ENCODE peak calls at places on chromosomes 7 and 10, in four cellular contexts. One of them, this sample, is unnamed.

GRCh38 chr10:127951861-127952574 is 45.1 kb downstream of the PTPRE start:
- DNase-seq in psoas muscle: no peak
- DNase-seq in upper lobe of right lung: no peak
- DNase-seq in OCI-LY7: no peak
- DNase-seq in this sample: no peak

GRCh38 chr10:72096115-72097000 is 8.0 kb upstream of the SPOCK2 start:
- DNase-seq in psoas muscle: no peak
- DNase-seq in upper lobe of right lung: no peak
- DNase-seq in OCI-LY7: no peak
- DNase-seq in this sample: no peak

GRCh38 chr10:103605359-103606156 is 112.1 kb downstream of the NEURL1 start:
- DNase-seq in psoas muscle: peak; percentile 68
- DNase-seq in upper lobe of right lung: no peak
- DNase-seq in OCI-LY7: peak; percentile 29
- DNase-seq in this sample: peak; percentile 11

GRCh38 chr7:30789334-30789711 is 18.1 kb downstream of the MINDY4 start:
- DNase-seq in psoas muscle: no peak
- DNase-seq in upper lobe of right lung: no peak
- DNase-seq in OCI-LY7: no peak
- DNase-seq in this sample: no peak

GRCh38 chr7:101784275-101785127 is 32.9 kb upstream of the CUX1 start:
- DNase-seq in psoas muscle: no peak
- DNase-seq in upper lobe of right lung: no peak
- DNase-seq in OCI-LY7: no peak
- DNase-seq in this sample: no peak

GRCh38 chr7:46909601-46910051 is 672.3 kb downstream of the TNS3 start:
- DNase-seq in psoas muscle: no peak
- DNase-seq in upper lobe of right lung: no peak
- DNase-seq in OCI-LY7: no peak
- DNase-seq in this sample: no peak

GRCh38 chr10:79293841-79294705 is 53.2 kb upstream of the PPIF start:
- DNase-seq in psoas muscle: no peak
- DNase-seq in upper lobe of right lung: peak; percentile 86
- DNase-seq in OCI-LY7: no peak
- DNase-seq in this sample: no peak

GRCh38 chr7:139522830-139523198 is 671 bp upstream of the CLEC2L start:
- DNase-seq in psoas muscle: no peak
- DNase-seq in upper lobe of right lung: no peak
- DNase-seq in OCI-LY7: no peak
- DNase-seq in this sample: no peak

GRCh38 chr10:116211682-116212081 is 61.3 kb downstream of the GFRA1 start:
- DNase-seq in psoas muscle: no peak
- DNase-seq in upper lobe of right lung: no peak
- DNase-seq in OCI-LY7: no peak
- DNase-seq in this sample: no peak

GRCh38 chr10:103451871-103452713 is at the start of gene CALHM2:
- DNase-seq in psoas muscle: peak; percentile 82
- DNase-seq in upper lobe of right lung: peak; percentile 82
- DNase-seq in OCI-LY7: no peak
- DNase-seq in this sample: peak; percentile 66

GRCh38 chr7:98733036-98733435 is 116.0 kb downstream of the NPTX2 start:
- DNase-seq in psoas muscle: no peak
- DNase-seq in upper lobe of right lung: no peak
- DNase-seq in OCI-LY7: peak; percentile 71
- DNase-seq in this sample: no peak

GRCh38 chr7:22447759-22448158 is 52.2 kb downstream of the STEAP1B start:
- DNase-seq in psoas muscle: no peak
- DNase-seq in upper lobe of right lung: no peak
- DNase-seq in OCI-LY7: peak; percentile 85
- DNase-seq in this sample: no peak

GRCh38 chr10:89120931-89121907 is 85.9 kb downstream of the CH25H start:
- DNase-seq in psoas muscle: no peak
- DNase-seq in upper lobe of right lung: no peak
- DNase-seq in OCI-LY7: no peak
- DNase-seq in this sample: no peak

GRCh38 chr7:91518058-91518457 is 253.8 kb downstream of the FZD1 start:
- DNase-seq in psoas muscle: no peak
- DNase-seq in upper lobe of right lung: no peak
- DNase-seq in OCI-LY7: no peak
- DNase-seq in this sample: no peak

GRCh38 chr10:23253780-23254179 is 61.7 kb downstream of the PTF1A start:
- DNase-seq in psoas muscle: no peak
- DNase-seq in upper lobe of right lung: no peak
- DNase-seq in OCI-LY7: no peak
- DNase-seq in this sample: no peak
- H3K27ac ChIP-seq in psoas muscle: no peak overlapping the region
- H3K27ac ChIP-seq in upper lobe of right lung: no peak overlapping the region
- H3K27ac ChIP-seq in OCI-LY7: no peak overlapping the region
- H3K27ac ChIP-seq in this sample: no peak overlapping the region

GRCh38 chr10:44051091-44051490 is 333.8 kb downstream of the CXCL12 start:
- DNase-seq in psoas muscle: no peak
- DNase-seq in upper lobe of right lung: no peak
- DNase-seq in OCI-LY7: no peak
- DNase-seq in this sample: no peak
- H3K27ac ChIP-seq in psoas muscle: no peak overlapping the region
- H3K27ac ChIP-seq in upper lobe of right lung: no peak overlapping the region
- H3K27ac ChIP-seq in OCI-LY7: no peak overlapping the region
- H3K27ac ChIP-seq in this sample: no peak overlapping the region

DNA sequence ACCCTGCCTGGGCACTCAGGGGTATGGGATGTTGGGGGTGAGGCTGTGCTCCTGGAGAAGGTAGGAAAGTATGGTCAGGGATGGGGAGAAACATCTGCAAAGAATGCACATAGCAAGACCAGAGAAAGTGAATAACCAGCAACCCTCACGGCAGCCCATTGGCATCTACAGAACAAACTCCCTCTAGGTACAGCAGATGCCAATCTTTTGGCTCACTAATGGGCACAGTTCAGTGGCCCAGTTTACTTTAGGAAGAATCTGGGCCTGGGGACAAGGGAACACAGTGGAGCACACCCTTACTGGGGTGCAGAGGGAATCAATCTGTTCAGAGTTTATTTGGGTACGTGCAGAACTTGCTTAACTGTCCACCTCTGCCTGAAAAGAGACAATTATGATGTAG is 143.8 kb downstream of the JAZF1 start:
- DNase-seq in psoas muscle: no peak
- DNase-seq in upper lobe of right lung: no peak
- DNase-seq in OCI-LY7: no peak
- DNase-seq in this sample: no peak
- H3K27ac ChIP-seq in psoas muscle: peak overlapping the region; percentile 72
- H3K27ac ChIP-seq in upper lobe of right lung: peak overlapping the region; percentile 3
- H3K27ac ChIP-seq in OCI-LY7: no peak overlapping the region
- H3K27ac ChIP-seq in this sample: no peak overlapping the region

GRCh38 chr10:119852277-119852676 is 20.4 kb downstream of the MCMBP start:
- DNase-seq in psoas muscle: no peak
- DNase-seq in upper lobe of right lung: no peak
- DNase-seq in OCI-LY7: no peak
- DNase-seq in this sample: no peak

GRCh38 chr10:119852822-119853221 is 19.8 kb downstream of the MCMBP start:
- DNase-seq in psoas muscle: no peak
- DNase-seq in upper lobe of right lung: no peak
- DNase-seq in OCI-LY7: no peak
- DNase-seq in this sample: no peak

GRCh38 chr10:119849944-119850343 is 22.7 kb downstream of the MCMBP start:
- DNase-seq in psoas muscle: no peak
- DNase-seq in upper lobe of right lung: no peak
- DNase-seq in OCI-LY7: no peak
- DNase-seq in this sample: no peak

GRCh38 chr10:119853584-119853983 is 19.1 kb downstream of the MCMBP start:
- DNase-seq in psoas muscle: no peak
- DNase-seq in upper lobe of right lung: no peak
- DNase-seq in OCI-LY7: no peak
- DNase-seq in this sample: no peak

GRCh38 chr10:119849031-119849789 is 23.4 kb downstream of the MCMBP start:
- DNase-seq in psoas muscle: no peak
- DNase-seq in upper lobe of right lung: no peak
- DNase-seq in OCI-LY7: no peak
- DNase-seq in this sample: no peak
- H3K27ac ChIP-seq in psoas muscle: no peak overlapping the region
- H3K27ac ChIP-seq in upper lobe of right lung: no peak overlapping the region
- H3K27ac ChIP-seq in OCI-LY7: no peak overlapping the region
- H3K27ac ChIP-seq in this sample: no peak overlapping the region

GRCh38 chr10:132701099-132701845 is 84.7 kb downstream of the NKX6-2 start:
- DNase-seq in psoas muscle: peak; percentile 44
- DNase-seq in upper lobe of right lung: peak; percentile 54
- DNase-seq in OCI-LY7: no peak
- DNase-seq in this sample: no peak

GRCh38 chr10:132700168-132701098 is 85.5 kb downstream of the NKX6-2 start:
- DNase-seq in psoas muscle: peak; percentile 51
- DNase-seq in upper lobe of right lung: peak; percentile 46
- DNase-seq in OCI-LY7: no peak
- DNase-seq in this sample: no peak

GRCh38 chr10:132698761-132699391 is 87.1 kb downstream of the NKX6-2 start:
- DNase-seq in psoas muscle: peak; percentile 36
- DNase-seq in upper lobe of right lung: peak; percentile 51
- DNase-seq in OCI-LY7: no peak
- DNase-seq in this sample: no peak

GRCh38 chr10:132698211-132698751 is 87.7 kb downstream of the NKX6-2 start:
- DNase-seq in psoas muscle: peak; percentile 34
- DNase-seq in upper lobe of right lung: peak; percentile 48
- DNase-seq in OCI-LY7: no peak
- DNase-seq in this sample: no peak

GRCh38 chr10:132699411-132700167 is 86.4 kb downstream of the NKX6-2 start:
- DNase-seq in psoas muscle: peak; percentile 32
- DNase-seq in upper lobe of right lung: peak; percentile 49
- DNase-seq in OCI-LY7: no peak
- DNase-seq in this sample: no peak
- H3K27ac ChIP-seq in psoas muscle: no peak overlapping the region
- H3K27ac ChIP-seq in upper lobe of right lung: no peak overlapping the region
- H3K27ac ChIP-seq in OCI-LY7: no peak overlapping the region
- H3K27ac ChIP-seq in this sample: no peak overlapping the region

GRCh38 chr7:85483205-85483604 is 296.3 kb upstream of the SEMA3D start:
- DNase-seq in psoas muscle: no peak
- DNase-seq in upper lobe of right lung: no peak
- DNase-seq in OCI-LY7: no peak
- DNase-seq in this sample: no peak
- H3K27ac ChIP-seq in psoas muscle: no peak overlapping the region
- H3K27ac ChIP-seq in upper lobe of right lung: no peak overlapping the region
- H3K27ac ChIP-seq in OCI-LY7: no peak overlapping the region
- H3K27ac ChIP-seq in this sample: no peak overlapping the region

GRCh38 chr10:30059209-30060107 is at the start of gene JCAD:
- DNase-seq in psoas muscle: peak; percentile 85
- DNase-seq in upper lobe of right lung: peak; percentile 86
- DNase-seq in OCI-LY7: no peak
- DNase-seq in this sample: no peak
- H3K27ac ChIP-seq in psoas muscle: peak within 1 kb of the TSS; percentile 80
- H3K27ac ChIP-seq in upper lobe of right lung: peak within 1 kb of the TSS; percentile 90
- H3K27ac ChIP-seq in OCI-LY7: no peak within 1 kb of the TSS
- H3K27ac ChIP-seq in this sample: no peak within 1 kb of the TSS

DNA sequence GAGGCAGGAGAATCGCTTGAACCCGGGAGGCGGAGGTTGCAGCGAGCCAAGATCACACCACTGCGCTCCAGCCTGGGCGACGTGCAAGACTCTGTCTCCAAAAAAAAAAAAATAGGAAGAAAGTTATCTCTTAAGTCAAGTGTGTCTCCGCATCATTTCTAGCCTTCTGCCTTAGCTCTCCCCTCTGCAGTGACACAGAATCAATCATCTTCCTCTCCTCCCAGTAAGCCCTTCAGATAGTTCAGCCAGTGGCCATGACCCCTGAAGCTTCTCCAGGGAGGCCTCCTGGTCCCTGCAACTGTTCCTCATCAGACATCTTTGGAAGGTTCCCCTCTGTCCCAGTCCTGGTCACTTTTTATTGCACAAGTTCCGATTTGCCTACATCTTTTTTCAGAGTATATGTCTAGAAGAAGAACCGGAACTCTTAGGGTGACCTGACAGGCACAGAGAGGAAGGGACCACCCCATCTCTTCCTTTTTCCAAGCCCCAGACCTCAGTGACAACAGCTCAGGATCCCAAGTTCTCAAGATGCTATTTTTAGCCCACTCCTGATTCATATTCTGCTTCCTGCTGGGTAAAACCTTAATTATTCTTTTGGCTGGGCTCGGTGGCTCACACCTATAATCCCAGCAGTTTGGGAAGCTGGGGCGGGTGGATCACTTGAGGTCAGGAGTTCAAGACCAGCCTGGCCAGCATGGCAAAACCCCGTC is 6.6 kb upstream of the RHBDD2 start:
- DNase-seq in psoas muscle: no peak
- DNase-seq in upper lobe of right lung: no peak
- DNase-seq in OCI-LY7: no peak
- DNase-seq in this sample: no peak
- H3K27ac ChIP-seq in psoas muscle: no peak overlapping the region
- H3K27ac ChIP-seq in upper lobe of right lung: peak overlapping the region; percentile 14
- H3K27ac ChIP-seq in OCI-LY7: no peak overlapping the region
- H3K27ac ChIP-seq in this sample: no peak overlapping the region

GRCh38 chr10:83917519-83918506 is 221.5 kb upstream of the GHITM start:
- DNase-seq in psoas muscle: peak; percentile 53
- DNase-seq in upper lobe of right lung: peak; percentile 69
- DNase-seq in OCI-LY7: peak; percentile 14
- DNase-seq in this sample: no peak

GRCh38 chr10:83919187-83919586 is 220.1 kb upstream of the GHITM start:
- DNase-seq in psoas muscle: no peak
- DNase-seq in upper lobe of right lung: no peak
- DNase-seq in OCI-LY7: no peak
- DNase-seq in this sample: no peak

GRCh38 chr10:83915801-83916200 is 223.5 kb upstream of the GHITM start:
- DNase-seq in psoas muscle: no peak
- DNase-seq in upper lobe of right lung: no peak
- DNase-seq in OCI-LY7: no peak
- DNase-seq in this sample: no peak
- H3K27ac ChIP-seq in psoas muscle: no peak overlapping the region
- H3K27ac ChIP-seq in upper lobe of right lung: no peak overlapping the region
- H3K27ac ChIP-seq in OCI-LY7: no peak overlapping the region
- H3K27ac ChIP-seq in this sample: no peak overlapping the region

This sample was measured in CD8-positive, alpha-beta memory T cell.